ENCODE peak calls at places on chromosomes 6 and 20, in seven cellular contexts. R, L, A, C, J, Z and V are unnamed samples. For H3K27me3 and H3K4me1, the result is how much of the 10 kb centered on the place peaks cover.

GRCh38 chr6:49410564-49410963 is 52.5 kb downstream of the MMUT start:
- DNase-seq in R (no peak), L (no peak), A (no peak), C (no peak), J (no peak), Z (no peak), V (no peak)

GRCh38 chr20:50691585-50692552 is 527 bp upstream of the RIPOR3 start:
- DNase-seq in R (no peak), L (no peak), A (no peak), C (peak), J (no peak), Z (no peak), V (no peak)

GRCh38 chr6:166084951-166085350 is 82.7 kb downstream of the TBXT start:
- DNase-seq in R (no peak), L (no peak), A (no peak), C (no peak), J (no peak), Z (no peak), V (no peak)

GRCh38 chr20:12925863-12926547 is 82.8 kb upstream of the SPTLC3 start:
- DNase-seq in R (no peak), L (no peak), A (no peak), C (no peak), J (no peak), Z (no peak), V (no peak)

GRCh38 chr6:36290668-36291620 is 21.1 kb downstream of the PNPLA1 start:
- DNase-seq in R (peak), L (peak), A (no peak), C (no peak), J (no peak), Z (no peak), V (peak)

GRCh38 chr6:148157841-148158240 is 184.8 kb upstream of the SASH1 start:
- DNase-seq in R (no peak), L (no peak), A (no peak), C (no peak), J (no peak), Z (no peak), V (no peak)

GRCh38 chr6:110534731-110535164 is 58.3 kb upstream of the SLC22A16 start:
- DNase-seq in R (no peak), L (peak), A (no peak), C (peak), J (no peak), Z (peak), V (no peak)

GRCh38 chr20:53943522-53944291 is 126.7 kb downstream of the BCAS1 start:
- DNase-seq in R (no peak), L (peak), A (no peak), C (no peak), J (no peak), Z (no peak), V (no peak)

GRCh38 chr20:13283869-13284268 is 62.8 kb downstream of the ISM1 start:
- DNase-seq in R (no peak), L (no peak), A (no peak), C (no peak), J (no peak), Z (no peak), V (no peak)

GRCh38 chr20:24612799-24613775 is 143.7 kb downstream of the SYNDIG1 start:
- DNase-seq in R (no peak), L (no peak), A (no peak), C (no peak), J (no peak), Z (no peak), V (no peak)

GRCh38 chr6:10458287-10458686 is 43.4 kb upstream of the TFAP2A start:
- DNase-seq in R (no peak), L (no peak), A (no peak), C (no peak), J (no peak), Z (no peak), V (no peak)

GRCh38 chr6:41568585-41569384 is 22.6 kb downstream of the FOXP4 start:
- DNase-seq in R (peak), L (peak), A (no peak), C (no peak), J (no peak), Z (peak), V (no peak)

GRCh38 chr20:48404598-48404997 is 423.2 kb downstream of the PREX1 start:
- DNase-seq in R (no peak), L (no peak), A (no peak), C (no peak), J (no peak), Z (no peak), V (no peak)

GRCh38 chr20:51198238-51198637 is 175.3 kb upstream of the KCNG1 start:
- DNase-seq in R (no peak), L (no peak), A (no peak), C (no peak), J (no peak), Z (no peak), V (no peak)

GRCh38 chr6:125099211-125100017 is 54.2 kb upstream of the TPD52L1 start:
- DNase-seq in R (peak), L (peak), A (peak), C (no peak), J (peak), Z (peak), V (peak)

GRCh38 chr6:39424831-39425230 is 102.3 kb upstream of the KCNK16 start:
- DNase-seq in R (no peak), L (no peak), A (no peak), C (no peak), J (no peak), Z (no peak), V (no peak)

GRCh38 chr20:699811-700338 is 24.3 kb upstream of the SCRT2 start:
- DNase-seq in R (no peak), L (peak), A (peak), C (no peak), J (peak), Z (no peak), V (no peak)

GRCh38 chr20:11331096-11331495 is 586.6 kb upstream of the BTBD3 start:
- DNase-seq in R (no peak), L (no peak), A (no peak), C (no peak), J (no peak), Z (no peak), V (no peak)

GRCh38 chr6:15630202-15630601 is 32.6 kb downstream of the DTNBP1 start:
- DNase-seq in R (no peak), L (no peak), A (no peak), C (no peak), J (no peak), Z (no peak), V (no peak)

GRCh38 chr6:86118271-86118670 is 475.6 kb upstream of the SYNCRIP start:
- DNase-seq in R (no peak), L (no peak), A (no peak), C (no peak), J (no peak), Z (no peak), V (no peak)

GRCh38 chr20:37343212-37343993 is 2.5 kb upstream of the SRC start:
- DNase-seq in R (peak), L (no peak), A (no peak), C (no peak), J (peak), Z (peak), V (no peak)

GRCh38 chr6:158781692-158782373 is 37.3 kb downstream of the EZR start:
- DNase-seq in R (peak), L (no peak), A (no peak), C (no peak), J (no peak), Z (no peak), V (peak)

GRCh38 chr6:5665173-5665572 is 341.6 kb downstream of the NRN1 start:
- DNase-seq in R (no peak), L (peak), A (no peak), C (no peak), J (peak), Z (no peak), V (no peak)

GRCh38 chr6:20660534-20660933 is 126.3 kb downstream of the CDKAL1 start:
- DNase-seq in R (no peak), L (no peak), A (no peak), C (no peak), J (no peak), Z (no peak), V (no peak)

GRCh38 chr6:24478903-24479302 is 10.5 kb downstream of the GPLD1 start:
- DNase-seq in R (no peak), L (no peak), A (no peak), C (no peak), J (no peak), Z (no peak), V (no peak)

GRCh38 chr20:15642099-15642498 is 931.1 kb downstream of the KIF16B start:
- DNase-seq in R (no peak), L (no peak), A (no peak), C (no peak), J (no peak), Z (no peak), V (no peak)

GRCh38 chr20:32316667-32317066 is 39.2 kb downstream of the KIF3B start:
- DNase-seq in R (no peak), L (no peak), A (no peak), C (no peak), J (no peak), Z (no peak), V (no peak)

GRCh38 chr6:155253337-155253736 is 10.5 kb upstream of the CLDN20 start:
- DNase-seq in R (peak), L (peak), A (no peak), C (no peak), J (no peak), Z (no peak), V (no peak)

GRCh38 chr6:30836957-30837356 is 47.4 kb upstream of the DDR1 start:
- DNase-seq in R (no peak), L (no peak), A (no peak), C (no peak), J (no peak), Z (no peak), V (no peak)

GRCh38 chr20:17558154-17558940 is 11.5 kb upstream of the DSTN start:
- DNase-seq in R (peak), L (peak), A (peak), C (no peak), J (no peak), Z (peak), V (no peak)

GRCh38 chr6:81075974-81076373 is 676.5 kb downstream of the TENT5A start:
- DNase-seq in R (no peak), L (no peak), A (no peak), C (no peak), J (no peak), Z (no peak), V (no peak)

GRCh38 chr20:63404129-63405085 is 43.3 kb upstream of the CHRNA4 start:
- DNase-seq in R (no peak), L (no peak), A (no peak), C (no peak), J (no peak), Z (no peak), V (no peak)

GRCh38 chr6:111361648-111362047 is 121.4 kb downstream of the REV3L start:
- DNase-seq in R (no peak), L (peak), A (no peak), C (peak), J (no peak), Z (no peak), V (peak)

DNA sequence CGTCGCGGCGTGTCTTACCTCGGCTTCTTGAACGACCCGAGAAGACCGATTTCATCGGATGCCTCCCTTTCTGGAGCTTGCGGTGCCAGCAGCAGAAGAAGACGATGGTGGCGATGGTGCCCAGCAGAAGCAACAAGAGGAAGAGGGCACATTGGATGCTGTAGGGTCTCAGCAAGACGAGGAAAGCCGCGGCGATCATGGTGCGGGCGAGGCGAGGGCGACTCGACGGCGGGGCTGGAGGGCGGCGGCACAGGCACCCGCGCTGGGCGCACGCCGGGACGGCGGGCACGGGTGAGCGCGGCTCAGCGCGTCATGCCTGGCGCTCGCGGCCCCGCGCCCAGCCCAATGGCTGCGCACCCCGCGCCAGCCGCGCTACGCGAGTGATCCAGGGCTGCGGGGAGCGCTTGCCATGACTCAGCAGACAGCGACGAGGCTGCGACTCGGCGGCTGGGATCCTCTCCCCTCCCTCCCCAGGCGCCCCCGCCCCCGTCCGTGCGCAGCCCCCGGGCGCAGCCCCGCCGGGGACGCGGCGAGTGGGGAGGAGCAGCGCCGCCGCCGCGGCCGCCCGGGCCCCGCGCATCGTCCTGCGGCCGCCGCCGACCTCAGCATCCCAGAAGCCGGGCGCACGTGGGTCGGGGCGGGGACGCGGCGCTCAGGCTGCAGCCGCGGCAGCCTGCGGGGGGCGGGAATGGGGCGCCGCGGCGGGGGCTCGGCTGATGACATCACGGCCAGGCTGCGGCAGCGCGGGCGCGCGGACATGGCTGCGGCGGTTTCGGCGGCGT is at the start of gene BEND6:
- DNase-seq in R (no peak), L (peak), A (peak), C (peak), J (peak), Z (peak), V (no peak)
- TF ChIP-seq POLR2A in R (no peak), L (peak), A (no peak), C (peak), J (no peak), Z (no peak), V (no peak)

GRCh38 chr6:132136976-132137375 is 185.8 kb upstream of the CCN2 start:
- DNase-seq in R (no peak), L (no peak), A (no peak), C (no peak), J (no peak), Z (no peak), V (no peak)
- H3K27me3 ChIP-seq in R (under half), L (under half), A (under half), C (under half), J (under half), Z (under half), V (under half)

DNA sequence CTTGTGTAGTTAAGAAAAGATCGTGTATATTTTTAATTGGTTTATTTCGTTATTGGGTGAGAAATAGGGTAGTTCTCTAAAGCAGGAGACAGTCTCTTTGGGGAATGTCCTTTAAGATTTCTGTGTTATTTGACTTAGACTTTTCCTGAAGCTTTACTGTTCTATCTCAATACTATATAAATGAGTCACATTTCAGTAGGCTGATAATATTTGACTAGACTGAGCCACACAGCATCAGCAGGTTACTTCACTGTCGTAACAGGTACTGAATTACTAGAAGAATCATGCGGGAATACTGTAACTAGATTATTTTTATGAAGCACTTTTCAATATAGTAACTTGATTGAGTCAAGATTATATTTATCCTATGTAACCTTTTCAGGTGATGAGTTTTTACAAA is 1.4 kb downstream of the SMAP1 start:
- DNase-seq in R (no peak), L (no peak), A (no peak), C (no peak), J (no peak), Z (no peak), V (no peak)
- H3K4me1 ChIP-seq in R (under half), L (under half), A (half or more), C (under half), J (under half), Z (under half), V (under half)

DNA sequence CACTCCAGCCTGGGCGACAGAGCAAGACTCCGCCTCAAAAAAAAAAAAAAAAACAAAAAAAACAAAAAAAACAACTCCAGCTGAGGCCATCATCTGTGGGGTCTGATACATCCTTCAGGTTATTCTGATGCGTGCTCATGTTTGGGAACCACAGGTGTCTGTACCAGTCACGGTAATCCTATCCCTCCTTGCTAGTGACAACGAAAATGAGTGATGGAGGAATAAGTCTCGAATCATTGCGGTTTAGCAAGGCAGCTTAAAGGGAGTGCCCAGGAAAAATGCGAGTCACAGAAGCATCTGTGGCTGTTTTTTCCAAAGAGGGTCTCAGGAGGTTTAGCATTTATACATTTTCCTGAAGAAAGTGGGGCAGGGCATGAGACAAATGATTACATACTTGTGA is 48.8 kb downstream of the MCUR1 start:
- DNase-seq in R (no peak), L (no peak), A (no peak), C (no peak), J (no peak), Z (no peak), V (no peak)
- TF ChIP-seq POLR2A in R (no peak), L (no peak), A (no peak), C (no peak), J (no peak), Z (no peak), V (no peak)

GRCh38 chr20:58149412-58150091 is 78.9 kb downstream of the ANKRD60 start:
- DNase-seq in R (no peak), L (no peak), A (no peak), C (no peak), J (no peak), Z (no peak), V (no peak)

GRCh38 chr20:58155148-58155925 is 73.1 kb downstream of the ANKRD60 start:
- DNase-seq in R (no peak), L (no peak), A (no peak), C (no peak), J (no peak), Z (no peak), V (no peak)

GRCh38 chr20:58153121-58153520 is 75.3 kb downstream of the ANKRD60 start:
- DNase-seq in R (no peak), L (no peak), A (no peak), C (no peak), J (no peak), Z (no peak), V (no peak)

GRCh38 chr20:58150772-58151171 is 77.7 kb downstream of the ANKRD60 start:
- DNase-seq in R (no peak), L (no peak), A (no peak), C (no peak), J (no peak), Z (peak), V (no peak)

DNA sequence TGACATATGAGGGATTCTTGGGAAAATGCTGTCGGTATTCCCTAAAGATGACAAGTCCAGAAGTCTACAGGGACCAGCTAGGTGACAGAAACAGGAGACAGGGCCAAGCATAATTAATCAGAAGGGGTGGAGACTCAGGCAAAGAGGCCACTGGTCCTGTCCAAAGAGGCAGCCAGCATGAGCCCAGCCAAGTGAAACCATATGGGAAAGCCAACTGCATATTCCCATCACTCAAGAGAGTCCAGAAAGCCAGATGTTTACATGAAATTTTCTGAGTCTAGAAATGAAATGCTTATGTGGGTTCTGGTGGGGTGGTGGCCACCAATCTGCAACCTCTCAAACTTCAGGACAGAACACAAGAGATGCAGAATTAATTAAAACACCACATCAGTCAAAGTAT is 74.3 kb downstream of the ANKRD60 start:
- DNase-seq in R (no peak), L (no peak), A (no peak), C (no peak), J (no peak), Z (no peak), V (no peak)
- H3K27me3 ChIP-seq in R (under half), L (under half), A (under half), C (under half), J (under half), Z (under half), V (under half)